ENCODE peak calls at places on chromosomes 4 and X, in seven cellular contexts. One of them, this sample, is unnamed.
A peak's percentile ranks its signal among the peaks of the same experiment; 100 is the strongest.

GRCh38 chrX:18701621-18702361 is 5.7 kb upstream of the PPEF1 start:
- DNase-seq in tibial nerve: peak; percentile 6
- DNase-seq in A673: no peak
- DNase-seq in fibroblast of mammary gland: peak; percentile 9
- DNase-seq in upper lobe of right lung: peak; percentile 62
- DNase-seq in sigmoid colon: no peak
- DNase-seq in Caco-2: no peak
- DNase-seq in this sample: no peak

GRCh38 chr4:105002278-105002677 is 144.4 kb upstream of the TET2 start:
- DNase-seq in tibial nerve: no peak
- DNase-seq in A673: no peak
- DNase-seq in upper lobe of right lung: no peak
- DNase-seq in fibroblast of mammary gland: no peak
- DNase-seq in Caco-2: no peak
- DNase-seq in sigmoid colon: no peak
- DNase-seq in this sample: no peak

GRCh38 chr4:122117743-122118142 is 34.4 kb upstream of the BLTP1 start:
- DNase-seq in upper lobe of right lung: no peak
- DNase-seq in sigmoid colon: no peak
- DNase-seq in fibroblast of mammary gland: peak; percentile 51
- DNase-seq in Caco-2: no peak
- DNase-seq in tibial nerve: no peak
- DNase-seq in A673: no peak
- DNase-seq in this sample: no peak

GRCh38 chr4:40065010-40065409 is 8.4 kb downstream of the N4BP2 start:
- DNase-seq in A673: no peak
- DNase-seq in Caco-2: no peak
- DNase-seq in tibial nerve: no peak
- DNase-seq in upper lobe of right lung: no peak
- DNase-seq in sigmoid colon: no peak
- DNase-seq in fibroblast of mammary gland: no peak
- DNase-seq in this sample: no peak

GRCh38 chr4:106502106-106502699 is 133.6 kb upstream of the GIMD1 start:
- DNase-seq in fibroblast of mammary gland: peak; percentile 12
- DNase-seq in tibial nerve: peak; percentile 15
- DNase-seq in A673: no peak
- DNase-seq in upper lobe of right lung: peak; percentile 73
- DNase-seq in Caco-2: peak; percentile 53
- DNase-seq in sigmoid colon: no peak
- DNase-seq in this sample: peak; percentile 53

GRCh38 chr4:119728185-119728584 is 99.6 kb upstream of the PDE5A start:
- DNase-seq in sigmoid colon: no peak
- DNase-seq in A673: no peak
- DNase-seq in Caco-2: no peak
- DNase-seq in tibial nerve: no peak
- DNase-seq in upper lobe of right lung: no peak
- DNase-seq in fibroblast of mammary gland: no peak
- DNase-seq in this sample: no peak

GRCh38 chr4:126209117-126209516 is 894.4 kb downstream of the FAT4 start:
- DNase-seq in sigmoid colon: no peak
- DNase-seq in A673: no peak
- DNase-seq in Caco-2: no peak
- DNase-seq in tibial nerve: no peak
- DNase-seq in upper lobe of right lung: no peak
- DNase-seq in fibroblast of mammary gland: peak; percentile 38
- DNase-seq in this sample: no peak

GRCh38 chr4:1783970-1784369 is 9.1 kb upstream of the FGFR3 start:
- DNase-seq in Caco-2: no peak
- DNase-seq in upper lobe of right lung: no peak
- DNase-seq in tibial nerve: no peak
- DNase-seq in A673: no peak
- DNase-seq in fibroblast of mammary gland: no peak
- DNase-seq in sigmoid colon: no peak
- DNase-seq in this sample: no peak

GRCh38 chr4:140296871-140297570 is 76.4 kb upstream of the SCOC start:
- DNase-seq in fibroblast of mammary gland: no peak
- DNase-seq in A673: no peak
- DNase-seq in upper lobe of right lung: no peak
- DNase-seq in Caco-2: no peak
- DNase-seq in tibial nerve: no peak
- DNase-seq in sigmoid colon: no peak
- DNase-seq in this sample: peak; percentile 40

GRCh38 chr4:65502151-65502691 is 168.1 kb downstream of the EPHA5 start:
- DNase-seq in tibial nerve: no peak
- DNase-seq in A673: peak; percentile 14
- DNase-seq in fibroblast of mammary gland: peak; percentile 51
- DNase-seq in upper lobe of right lung: no peak
- DNase-seq in Caco-2: no peak
- DNase-seq in sigmoid colon: no peak
- DNase-seq in this sample: no peak

GRCh38 chr4:6427439-6428090 is 44.8 kb downstream of the PPP2R2C start:
- DNase-seq in fibroblast of mammary gland: no peak
- DNase-seq in A673: no peak
- DNase-seq in Caco-2: no peak
- DNase-seq in sigmoid colon: no peak
- DNase-seq in upper lobe of right lung: no peak
- DNase-seq in tibial nerve: no peak
- DNase-seq in this sample: peak; percentile 83

GRCh38 chr4:35358001-35358584 is 886.2 kb downstream of the ARAP2 start:
- DNase-seq in sigmoid colon: no peak
- DNase-seq in A673: no peak
- DNase-seq in tibial nerve: no peak
- DNase-seq in upper lobe of right lung: no peak
- DNase-seq in fibroblast of mammary gland: no peak
- DNase-seq in Caco-2: no peak
- DNase-seq in this sample: no peak

GRCh38 chr4:105155426-105155825 is 8.8 kb downstream of the TET2 start:
- DNase-seq in sigmoid colon: no peak
- DNase-seq in upper lobe of right lung: no peak
- DNase-seq in Caco-2: no peak
- DNase-seq in A673: no peak
- DNase-seq in tibial nerve: no peak
- DNase-seq in fibroblast of mammary gland: no peak
- DNase-seq in this sample: no peak

GRCh38 chr4:185201983-185202962 is 1.5 kb downstream of the CFAP97 start:
- DNase-seq in A673: peak; percentile 28
- DNase-seq in sigmoid colon: no peak
- DNase-seq in Caco-2: no peak
- DNase-seq in fibroblast of mammary gland: peak; percentile 27
- DNase-seq in upper lobe of right lung: no peak
- DNase-seq in tibial nerve: no peak
- DNase-seq in this sample: no peak

GRCh38 chr4:5517372-5517771 is 191.0 kb downstream of the EVC2 start:
- DNase-seq in upper lobe of right lung: no peak
- DNase-seq in fibroblast of mammary gland: no peak
- DNase-seq in sigmoid colon: no peak
- DNase-seq in tibial nerve: no peak
- DNase-seq in A673: no peak
- DNase-seq in Caco-2: no peak
- DNase-seq in this sample: no peak

GRCh38 chrX:106481341-106481740 is 130.4 kb upstream of the RADX start:
- DNase-seq in tibial nerve: peak; percentile 71
- DNase-seq in A673: peak; percentile 57
- DNase-seq in upper lobe of right lung: no peak
- DNase-seq in Caco-2: peak; percentile 36
- DNase-seq in sigmoid colon: no peak
- DNase-seq in fibroblast of mammary gland: peak; percentile 53
- DNase-seq in this sample: peak; percentile 9

GRCh38 chr4:69116645-69117321 is 20.5 kb downstream of the UGT2B7 start:
- DNase-seq in sigmoid colon: no peak
- DNase-seq in A673: no peak
- DNase-seq in fibroblast of mammary gland: no peak
- DNase-seq in Caco-2: no peak
- DNase-seq in tibial nerve: no peak
- DNase-seq in upper lobe of right lung: no peak
- DNase-seq in this sample: no peak

GRCh38 chrX:101803451-101803850 is 128.4 kb downstream of the ZMAT1 start:
- DNase-seq in Caco-2: no peak
- DNase-seq in fibroblast of mammary gland: peak; percentile 27
- DNase-seq in upper lobe of right lung: no peak
- DNase-seq in tibial nerve: peak; percentile 18
- DNase-seq in A673: peak; percentile 7
- DNase-seq in sigmoid colon: no peak
- DNase-seq in this sample: no peak

DNA sequence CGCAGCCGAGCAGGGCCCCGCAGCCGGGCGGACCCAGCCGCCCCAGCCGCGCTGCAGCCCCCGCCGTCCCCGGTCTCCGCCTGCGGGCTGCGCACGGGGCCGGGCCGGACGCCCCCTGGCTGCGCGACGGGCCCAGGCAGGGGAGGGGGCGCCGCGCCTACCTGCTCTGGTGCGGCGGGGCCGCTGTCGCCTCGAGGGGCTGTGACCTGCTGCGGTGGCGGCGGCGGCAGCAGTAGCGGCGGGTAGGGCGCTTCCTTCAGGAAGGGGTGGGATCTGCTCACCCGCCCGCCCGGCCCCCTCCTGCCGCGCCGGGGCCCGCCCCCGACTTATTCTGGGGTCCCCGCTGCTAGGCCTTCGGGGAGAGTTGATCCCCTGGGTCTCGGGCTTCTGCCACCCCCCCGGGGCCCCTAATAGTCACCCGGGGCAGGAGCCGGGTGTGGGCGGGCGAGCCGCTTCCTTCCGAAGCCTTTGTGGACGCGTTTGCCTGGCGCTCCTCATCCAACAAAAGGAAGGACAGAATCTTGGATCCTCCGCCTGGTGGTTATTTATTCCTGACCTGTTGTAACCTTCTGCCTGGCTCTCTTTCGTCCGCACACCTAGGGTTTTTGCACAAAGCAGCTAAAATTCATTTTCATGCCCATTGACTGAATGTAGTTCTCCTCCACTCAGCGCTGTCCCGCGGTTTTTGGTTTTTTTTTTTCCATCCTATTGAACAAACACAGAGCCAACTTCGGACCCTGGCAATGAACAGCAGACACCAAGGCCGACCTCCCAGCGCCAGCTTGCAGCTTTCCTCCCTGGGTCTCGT is at the start of gene TMEM150C:
- DNase-seq in Caco-2: peak; percentile 43
- DNase-seq in A673: peak; percentile 14
- DNase-seq in fibroblast of mammary gland: peak; percentile 6
- DNase-seq in sigmoid colon: no peak
- DNase-seq in upper lobe of right lung: no peak
- DNase-seq in tibial nerve: no peak
- DNase-seq in this sample: peak; percentile 90
- H3K4me3 ChIP-seq in Caco-2: peak within 1 kb of the TSS; percentile 56
- H3K4me3 ChIP-seq in A673: peak within 1 kb of the TSS; percentile 40
- H3K4me3 ChIP-seq in fibroblast of mammary gland: peak within 1 kb of the TSS; percentile 38
- H3K4me3 ChIP-seq in sigmoid colon: peak within 1 kb of the TSS; percentile 59
- H3K4me3 ChIP-seq in upper lobe of right lung: peak within 1 kb of the TSS; percentile 62
- H3K4me3 ChIP-seq in tibial nerve: peak within 1 kb of the TSS; percentile 82
- H3K4me3 ChIP-seq in this sample: peak within 1 kb of the TSS; percentile 43

DNA sequence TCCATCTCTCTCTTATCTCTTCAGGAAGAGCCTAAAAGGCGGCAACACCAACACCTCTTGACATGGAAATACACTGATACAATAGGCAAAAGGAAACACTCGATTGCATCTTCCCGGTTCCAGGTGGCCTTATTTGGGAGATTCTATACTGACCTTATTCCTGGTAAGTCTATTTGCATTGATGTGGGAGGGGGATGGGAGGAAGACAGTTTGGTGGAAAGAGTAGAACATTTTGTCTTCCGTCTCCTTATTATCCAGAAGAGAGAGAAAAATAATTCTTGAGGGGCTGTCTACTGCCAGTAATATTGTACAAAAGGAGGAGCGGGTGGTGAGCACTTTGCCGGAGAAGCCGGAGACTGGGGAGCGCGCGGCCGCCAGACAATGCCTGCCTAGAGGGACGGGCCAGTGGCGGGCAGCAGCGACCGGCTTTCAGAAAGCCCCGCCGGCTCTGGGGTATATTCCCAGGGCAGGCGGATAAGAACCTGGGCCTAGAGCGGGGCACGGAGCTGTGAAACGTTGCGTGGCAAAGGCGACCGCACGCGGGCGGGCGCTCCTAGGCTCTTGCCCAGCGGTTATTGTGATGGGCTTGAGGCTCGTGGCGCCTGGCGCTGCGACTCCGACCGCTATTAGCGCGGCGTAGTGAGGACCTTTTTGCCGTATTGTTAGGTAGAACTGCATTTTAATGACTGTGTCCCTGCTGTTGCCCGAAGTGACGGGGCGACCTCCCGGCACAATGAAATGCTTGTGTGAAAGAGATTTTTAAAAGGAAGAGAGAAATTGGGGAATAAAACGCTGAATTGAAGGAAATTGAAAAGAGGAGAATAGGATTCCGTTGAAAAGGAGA is 520 bp downstream of the PRDM8 start:
- DNase-seq in sigmoid colon: no peak
- DNase-seq in upper lobe of right lung: peak; percentile 64
- DNase-seq in Caco-2: no peak
- DNase-seq in tibial nerve: no peak
- DNase-seq in fibroblast of mammary gland: no peak
- DNase-seq in A673: no peak
- DNase-seq in this sample: peak; percentile 79
- H3K4me3 ChIP-seq in sigmoid colon: peak overlapping the region; percentile 38
- H3K4me3 ChIP-seq in upper lobe of right lung: peak overlapping the region; percentile 19
- H3K4me3 ChIP-seq in Caco-2: no peak overlapping the region
- H3K4me3 ChIP-seq in tibial nerve: peak overlapping the region; percentile 42
- H3K4me3 ChIP-seq in fibroblast of mammary gland: no peak overlapping the region
- H3K4me3 ChIP-seq in A673: no peak overlapping the region
- H3K4me3 ChIP-seq in this sample: peak overlapping the region; percentile 19

DNA sequence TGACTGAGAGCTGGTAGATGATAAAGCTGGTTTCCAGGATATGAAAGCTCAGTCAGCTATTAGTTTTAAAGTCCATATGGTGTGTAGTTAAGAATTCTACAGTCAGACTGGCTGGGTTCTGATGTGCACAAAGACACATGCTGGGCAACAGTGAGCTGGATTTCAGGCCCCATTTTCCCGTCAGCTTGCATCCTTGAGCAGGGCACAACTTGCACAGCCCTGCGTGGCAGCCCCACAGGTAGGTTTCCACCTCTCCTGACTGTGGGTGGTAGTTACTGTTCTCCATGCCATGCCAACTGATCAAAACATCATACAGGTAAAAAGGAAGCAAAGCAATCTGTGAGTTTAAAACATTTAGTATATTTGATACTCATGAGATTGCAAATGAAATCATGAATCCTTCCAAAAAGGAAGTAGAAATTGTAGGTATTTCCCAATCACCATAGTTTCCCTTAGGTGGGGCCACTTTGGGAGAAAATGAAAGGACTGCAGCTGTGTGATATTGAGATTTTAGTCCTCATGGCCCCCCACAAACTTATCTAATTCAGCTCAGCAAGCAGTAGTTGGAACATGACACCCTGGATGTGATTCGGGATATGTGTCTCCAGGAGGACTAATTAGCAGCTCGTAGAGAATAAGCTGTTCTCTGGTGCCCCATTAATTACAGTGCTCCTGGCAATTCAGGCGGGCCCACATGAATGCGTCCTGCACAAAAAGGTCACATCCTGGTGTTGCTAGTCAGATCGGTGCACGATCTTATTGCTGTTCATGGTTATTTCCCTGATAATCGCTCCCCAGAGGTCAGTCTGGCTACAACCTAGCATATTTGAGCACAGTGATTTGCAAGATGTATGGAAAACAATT is 42.4 kb upstream of the NOCT start:
- DNase-seq in fibroblast of mammary gland: no peak
- DNase-seq in A673: no peak
- DNase-seq in sigmoid colon: no peak
- DNase-seq in Caco-2: no peak
- DNase-seq in tibial nerve: no peak
- DNase-seq in upper lobe of right lung: no peak
- DNase-seq in this sample: peak; percentile 36
- H3K4me3 ChIP-seq in fibroblast of mammary gland: no peak overlapping the region
- H3K4me3 ChIP-seq in A673: no peak overlapping the region
- H3K4me3 ChIP-seq in sigmoid colon: no peak overlapping the region
- H3K4me3 ChIP-seq in Caco-2: no peak overlapping the region
- H3K4me3 ChIP-seq in tibial nerve: no peak overlapping the region
- H3K4me3 ChIP-seq in upper lobe of right lung: no peak overlapping the region
- H3K4me3 ChIP-seq in this sample: no peak overlapping the region

GRCh38 chrX:119041175-119041574 is 31.6 kb upstream of the CT47C1 start:
- DNase-seq in sigmoid colon: peak; percentile 82
- DNase-seq in Caco-2: no peak
- DNase-seq in upper lobe of right lung: no peak
- DNase-seq in fibroblast of mammary gland: peak; percentile 93
- DNase-seq in tibial nerve: peak; percentile 44
- DNase-seq in A673: no peak
- DNase-seq in this sample: no peak
- H3K4me3 ChIP-seq in sigmoid colon: no peak overlapping the region
- H3K4me3 ChIP-seq in Caco-2: no peak overlapping the region
- H3K4me3 ChIP-seq in upper lobe of right lung: no peak overlapping the region
- H3K4me3 ChIP-seq in fibroblast of mammary gland: no peak overlapping the region
- H3K4me3 ChIP-seq in tibial nerve: no peak overlapping the region
- H3K4me3 ChIP-seq in A673: no peak overlapping the region
- H3K4me3 ChIP-seq in this sample: no peak overlapping the region

This sample was measured in H7.